ENCODE peak calls at places on chromosomes 4 and X, in seven cellular contexts. One of them, this sample, is unnamed.

GRCh38 chrX:104918122-104918521 is 302.4 kb downstream of the TEX13A start:
- ATAC-seq in upper lobe of left lung: no peak
- ATAC-seq in CD8-positive, alpha-beta T cell: no peak
- ATAC-seq in lung: no peak
- ATAC-seq in activated T-cell treated with anti-CD3 and anti-CD28 coated beads, Interleukin-2, amount 50 U/mL, for 72 hours: no peak
- ATAC-seq in natural killer cell: no peak
- ATAC-seq in left ventricle myocardium superior: no peak
- ATAC-seq in this sample: no peak

GRCh38 chr4:25506032-25506571 is 129.0 kb downstream of the ANAPC4 start:
- ATAC-seq in upper lobe of left lung: peak
- ATAC-seq in CD8-positive, alpha-beta T cell: no peak
- ATAC-seq in lung: no peak
- ATAC-seq in activated T-cell treated with anti-CD3 and anti-CD28 coated beads, Interleukin-2, amount 50 U/mL, for 72 hours: no peak
- ATAC-seq in natural killer cell: no peak
- ATAC-seq in left ventricle myocardium superior: no peak
- ATAC-seq in this sample: no peak

GRCh38 chr4:25875281-25875745 is 12.5 kb upstream of the SEL1L3 start:
- ATAC-seq in upper lobe of left lung: no peak
- ATAC-seq in CD8-positive, alpha-beta T cell: no peak
- ATAC-seq in lung: no peak
- ATAC-seq in activated T-cell treated with anti-CD3 and anti-CD28 coated beads, Interleukin-2, amount 50 U/mL, for 72 hours: no peak
- ATAC-seq in natural killer cell: no peak
- ATAC-seq in left ventricle myocardium superior: no peak
- ATAC-seq in this sample: no peak

GRCh38 chr4:76016383-76016782 is 6.9 kb downstream of the CXCL10 start:
- ATAC-seq in upper lobe of left lung: no peak
- ATAC-seq in CD8-positive, alpha-beta T cell: no peak
- ATAC-seq in lung: no peak
- ATAC-seq in activated T-cell treated with anti-CD3 and anti-CD28 coated beads, Interleukin-2, amount 50 U/mL, for 72 hours: peak
- ATAC-seq in natural killer cell: no peak
- ATAC-seq in left ventricle myocardium superior: no peak
- ATAC-seq in this sample: no peak

GRCh38 chr4:148182230-148182928 is 259.8 kb downstream of the NR3C2 start:
- ATAC-seq in upper lobe of left lung: no peak
- ATAC-seq in CD8-positive, alpha-beta T cell: no peak
- ATAC-seq in lung: no peak
- ATAC-seq in activated T-cell treated with anti-CD3 and anti-CD28 coated beads, Interleukin-2, amount 50 U/mL, for 72 hours: no peak
- ATAC-seq in natural killer cell: no peak
- ATAC-seq in left ventricle myocardium superior: peak
- ATAC-seq in this sample: no peak

GRCh38 chr4:25213327-25213979 is 20.4 kb upstream of the PI4K2B start:
- ATAC-seq in upper lobe of left lung: no peak
- ATAC-seq in CD8-positive, alpha-beta T cell: no peak
- ATAC-seq in lung: no peak
- ATAC-seq in activated T-cell treated with anti-CD3 and anti-CD28 coated beads, Interleukin-2, amount 50 U/mL, for 72 hours: no peak
- ATAC-seq in natural killer cell: no peak
- ATAC-seq in left ventricle myocardium superior: no peak
- ATAC-seq in this sample: no peak

GRCh38 chrX:48933757-48934156 is 14.9 kb upstream of the PIM2 start:
- ATAC-seq in upper lobe of left lung: no peak
- ATAC-seq in CD8-positive, alpha-beta T cell: no peak
- ATAC-seq in lung: no peak
- ATAC-seq in activated T-cell treated with anti-CD3 and anti-CD28 coated beads, Interleukin-2, amount 50 U/mL, for 72 hours: peak
- ATAC-seq in natural killer cell: no peak
- ATAC-seq in left ventricle myocardium superior: no peak
- ATAC-seq in this sample: no peak

GRCh38 chr4:37988670-37989069 is 28.5 kb downstream of the PTTG2 start:
- ATAC-seq in upper lobe of left lung: peak
- ATAC-seq in CD8-positive, alpha-beta T cell: no peak
- ATAC-seq in lung: no peak
- ATAC-seq in activated T-cell treated with anti-CD3 and anti-CD28 coated beads, Interleukin-2, amount 50 U/mL, for 72 hours: no peak
- ATAC-seq in natural killer cell: no peak
- ATAC-seq in left ventricle myocardium superior: no peak
- ATAC-seq in this sample: no peak

GRCh38 chr4:74715731-74716435 is 78.4 kb downstream of the BTC start:
- ATAC-seq in upper lobe of left lung: no peak
- ATAC-seq in CD8-positive, alpha-beta T cell: no peak
- ATAC-seq in lung: no peak
- ATAC-seq in activated T-cell treated with anti-CD3 and anti-CD28 coated beads, Interleukin-2, amount 50 U/mL, for 72 hours: no peak
- ATAC-seq in natural killer cell: no peak
- ATAC-seq in left ventricle myocardium superior: no peak
- ATAC-seq in this sample: no peak

GRCh38 chrX:1468250-1468772 is 15.6 kb upstream of the ASMTL start:
- ATAC-seq in upper lobe of left lung: no peak
- ATAC-seq in CD8-positive, alpha-beta T cell: peak
- ATAC-seq in lung: no peak
- ATAC-seq in activated T-cell treated with anti-CD3 and anti-CD28 coated beads, Interleukin-2, amount 50 U/mL, for 72 hours: peak
- ATAC-seq in natural killer cell: peak
- ATAC-seq in left ventricle myocardium superior: no peak
- ATAC-seq in this sample: no peak

GRCh38 chr4:16116019-16116418 is 32.2 kb upstream of the PROM1 start:
- ATAC-seq in upper lobe of left lung: no peak
- ATAC-seq in CD8-positive, alpha-beta T cell: no peak
- ATAC-seq in lung: no peak
- ATAC-seq in activated T-cell treated with anti-CD3 and anti-CD28 coated beads, Interleukin-2, amount 50 U/mL, for 72 hours: no peak
- ATAC-seq in natural killer cell: no peak
- ATAC-seq in left ventricle myocardium superior: peak
- ATAC-seq in this sample: no peak

GRCh38 chrX:18995216-18995615 is 11.3 kb upstream of the PHKA2 start:
- ATAC-seq in upper lobe of left lung: no peak
- ATAC-seq in CD8-positive, alpha-beta T cell: no peak
- ATAC-seq in lung: no peak
- ATAC-seq in activated T-cell treated with anti-CD3 and anti-CD28 coated beads, Interleukin-2, amount 50 U/mL, for 72 hours: no peak
- ATAC-seq in natural killer cell: no peak
- ATAC-seq in left ventricle myocardium superior: no peak
- ATAC-seq in this sample: no peak

GRCh38 chr4:152534541-152535231 is 1.2 kb downstream of the FBXW7 start:
- ATAC-seq in upper lobe of left lung: no peak
- ATAC-seq in CD8-positive, alpha-beta T cell: no peak
- ATAC-seq in lung: no peak
- ATAC-seq in activated T-cell treated with anti-CD3 and anti-CD28 coated beads, Interleukin-2, amount 50 U/mL, for 72 hours: peak
- ATAC-seq in natural killer cell: no peak
- ATAC-seq in left ventricle myocardium superior: peak
- ATAC-seq in this sample: no peak

GRCh38 chr4:94525993-94526740 is 74.4 kb downstream of the PDLIM5 start:
- ATAC-seq in upper lobe of left lung: no peak
- ATAC-seq in CD8-positive, alpha-beta T cell: no peak
- ATAC-seq in lung: peak
- ATAC-seq in activated T-cell treated with anti-CD3 and anti-CD28 coated beads, Interleukin-2, amount 50 U/mL, for 72 hours: no peak
- ATAC-seq in natural killer cell: no peak
- ATAC-seq in left ventricle myocardium superior: peak
- ATAC-seq in this sample: no peak

GRCh38 chr4:38281416-38282071 is 321.3 kb downstream of the PTTG2 start:
- ATAC-seq in upper lobe of left lung: no peak
- ATAC-seq in CD8-positive, alpha-beta T cell: no peak
- ATAC-seq in lung: no peak
- ATAC-seq in activated T-cell treated with anti-CD3 and anti-CD28 coated beads, Interleukin-2, amount 50 U/mL, for 72 hours: no peak
- ATAC-seq in natural killer cell: no peak
- ATAC-seq in left ventricle myocardium superior: no peak
- ATAC-seq in this sample: peak

GRCh38 chrX:40111868-40112267 is 14.1 kb upstream of the BCOR start:
- ATAC-seq in upper lobe of left lung: no peak
- ATAC-seq in CD8-positive, alpha-beta T cell: no peak
- ATAC-seq in lung: no peak
- ATAC-seq in activated T-cell treated with anti-CD3 and anti-CD28 coated beads, Interleukin-2, amount 50 U/mL, for 72 hours: no peak
- ATAC-seq in natural killer cell: no peak
- ATAC-seq in left ventricle myocardium superior: no peak
- ATAC-seq in this sample: no peak

GRCh38 chrX:47390676-47391234 is 20.4 kb downstream of the ZNF157 start:
- ATAC-seq in upper lobe of left lung: no peak
- ATAC-seq in CD8-positive, alpha-beta T cell: no peak
- ATAC-seq in lung: no peak
- ATAC-seq in activated T-cell treated with anti-CD3 and anti-CD28 coated beads, Interleukin-2, amount 50 U/mL, for 72 hours: no peak
- ATAC-seq in natural killer cell: no peak
- ATAC-seq in left ventricle myocardium superior: no peak
- ATAC-seq in this sample: no peak

GRCh38 chr4:148539387-148539786 is 97.2 kb upstream of the NR3C2 start:
- ATAC-seq in upper lobe of left lung: peak
- ATAC-seq in CD8-positive, alpha-beta T cell: no peak
- ATAC-seq in lung: peak
- ATAC-seq in activated T-cell treated with anti-CD3 and anti-CD28 coated beads, Interleukin-2, amount 50 U/mL, for 72 hours: no peak
- ATAC-seq in natural killer cell: no peak
- ATAC-seq in left ventricle myocardium superior: no peak
- ATAC-seq in this sample: no peak

This sample was measured in gastroesophageal sphincter.